ENCODE peak calls at places on chromosome 3, in nine cellular contexts. A, U, X, G, Q, Z, Y, K and R are unnamed samples.

GRCh38 chr3:19945405-19946290 is 1.2 kb upstream of the RAB5A start:
- DNase-seq in K (peak; percentile 50), A (no peak), X (peak; percentile 16), G (peak; percentile 7), U (no peak), Y (no peak), Q (peak; percentile 15), Z (peak; percentile 64), R (peak; percentile 16)

GRCh38 chr3:32288819-32289218 is 50.3 kb downstream of the CMTM8 start:
- DNase-seq in X (no peak), A (no peak), Q (no peak), K (no peak), U (no peak), Z (no peak), Y (no peak), G (no peak), R (no peak)

GRCh38 chr3:163838769-163839168 is 1239.5 kb downstream of the SI start:
- DNase-seq in A (no peak), K (no peak), Q (no peak), Z (no peak), X (no peak), Y (no peak), G (no peak), U (no peak), R (no peak)

GRCh38 chr3:128967748-128968147 is 26.1 kb downstream of the CFAP92 start:
- DNase-seq in Q (no peak), K (peak; percentile 16), U (no peak), X (no peak), Y (no peak), A (no peak), G (no peak), Z (no peak), R (no peak)

GRCh38 chr3:40317061-40317676 is 7.7 kb downstream of the EIF1B start:
- DNase-seq in Q (no peak), X (peak; percentile 58), Z (peak; percentile 27), G (peak; percentile 19), U (no peak), K (no peak), Y (peak; percentile 60), A (no peak), R (no peak)

GRCh38 chr3:151265866-151266265 is 12.5 kb downstream of the P2RY14 start:
- DNase-seq in X (no peak), Y (no peak), Z (peak; percentile 53), K (no peak), Q (no peak), G (no peak), U (no peak), A (no peak), R (no peak)

GRCh38 chr3:175988401-175988800 is 1129.3 kb downstream of the NAALADL2 start:
- DNase-seq in A (no peak), Q (no peak), U (no peak), Z (no peak), K (no peak), X (no peak), Y (no peak), G (no peak), R (no peak)

GRCh38 chr3:108090066-108090700 is 648 bp downstream of the CD47 start:
- DNase-seq in X (peak; percentile 52), A (peak; percentile 34), Y (no peak), Q (no peak), G (peak; percentile 37), Z (peak; percentile 29), U (peak; percentile 19), K (peak; percentile 55), R (peak; percentile 41)

GRCh38 chr3:134898315-134898714 is 103.3 kb downstream of the EPHB1 start:
- DNase-seq in Z (no peak), A (no peak), Y (no peak), U (no peak), X (no peak), K (peak; percentile 20), G (no peak), Q (peak; percentile 42), R (no peak)

GRCh38 chr3:128051459-128051836 is 789 bp upstream of the SEC61A1 start:
- DNase-seq in Z (no peak), G (no peak), Q (no peak), K (no peak), Y (no peak), U (no peak), A (no peak), X (no peak), R (no peak)

GRCh38 chr3:147411235-147411607 is 2.1 kb downstream of the ZIC1 start:
- DNase-seq in Q (peak; percentile 54), K (no peak), X (no peak), Y (no peak), A (no peak), U (no peak), G (no peak), Z (no peak), R (no peak)

GRCh38 chr3:15556512-15556911 is 35.0 kb upstream of the COLQ start:
- DNase-seq in Y (no peak), Z (no peak), U (no peak), X (no peak), K (no peak), Q (no peak), G (no peak), A (no peak), R (no peak)

GRCh38 chr3:127784865-127785710 is 37.2 kb downstream of the MGLL start:
- DNase-seq in Q (no peak), U (no peak), Z (peak; percentile 69), X (no peak), Y (no peak), A (peak; percentile 45), G (peak; percentile 41), K (peak; percentile 87), R (no peak)

GRCh38 chr3:66494964-66495581 is 5.7 kb downstream of the LRIG1 start:
- DNase-seq in Z (no peak), X (no peak), Q (no peak), G (no peak), A (no peak), Y (no peak), U (no peak), K (no peak), R (no peak)

GRCh38 chr3:111852540-111852939 is 6.5 kb upstream of the PHLDB2 start:
- DNase-seq in G (no peak), U (no peak), Y (no peak), Z (no peak), Q (no peak), A (no peak), X (no peak), K (no peak), R (no peak)

GRCh38 chr3:173957646-173958045 is 560.1 kb downstream of the NLGN1 start:
- DNase-seq in Q (no peak), Y (no peak), X (no peak), Z (no peak), G (no peak), U (no peak), A (no peak), K (no peak), R (no peak)

GRCh38 chr3:12585181-12585580 is 28.3 kb downstream of the MKRN2 start:
- DNase-seq in X (no peak), K (no peak), A (no peak), G (no peak), Y (no peak), U (no peak), Z (no peak), Q (no peak), R (no peak)
- TF ChIP-seq POLR2A in X (no peak), K (no peak), A (no peak), G (no peak), Y (no peak), U (no peak), Z (no peak), Q (no peak), R (no peak)

GRCh38 chr3:13886593-13887129 is 6.8 kb upstream of the WNT7A start:
- DNase-seq in U (no peak), Q (no peak), Y (no peak), A (no peak), Z (no peak), K (no peak), X (no peak), G (peak; percentile 4), R (no peak)

GRCh38 chr3:13887746-13888300 is 8.0 kb upstream of the WNT7A start:
- DNase-seq in K (no peak), G (no peak), A (no peak), U (no peak), X (no peak), Y (no peak), Z (no peak), Q (no peak), R (no peak)

GRCh38 chr3:13883681-13884080 is 3.8 kb upstream of the WNT7A start:
- DNase-seq in X (no peak), Q (no peak), Y (no peak), Z (no peak), K (no peak), G (no peak), U (no peak), A (no peak), R (no peak)

GRCh38 chr3:13884851-13885703 is 5.2 kb upstream of the WNT7A start:
- DNase-seq in X (no peak), G (peak; percentile 1), Y (peak; percentile 56), U (no peak), A (peak; percentile 68), Q (no peak), K (peak; percentile 58), Z (peak; percentile 54), R (no peak)

DNA sequence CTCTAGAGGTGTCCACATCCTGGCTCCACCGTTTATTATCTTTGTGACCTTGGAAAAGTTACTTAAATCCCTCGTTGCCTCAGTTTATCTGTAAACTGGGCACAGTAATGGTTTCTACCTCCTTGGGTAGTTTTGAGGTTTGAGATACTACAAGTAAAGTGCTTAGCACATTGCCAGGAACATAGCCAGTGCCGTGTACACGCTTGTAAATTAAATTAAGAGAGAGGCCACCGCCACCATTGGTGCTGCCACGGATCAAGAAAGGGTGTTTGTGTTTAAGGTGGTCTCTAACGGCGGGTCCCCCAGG is 5.8 kb upstream of the WNT7A start:
- DNase-seq in Z (no peak), Q (no peak), G (no peak), K (no peak), U (no peak), X (no peak), A (no peak), Y (no peak), R (no peak)
- H3K4me3 ChIP-seq in Z (no peak overlapping the region), Q (no peak overlapping the region), G (no peak overlapping the region), K (no peak overlapping the region), U (no peak overlapping the region), X (no peak overlapping the region), A (no peak overlapping the region), Y (no peak overlapping the region), R (no peak overlapping the region)

GRCh38 chr3:4986611-4987373 is 7.6 kb downstream of the BHLHE40 start:
- DNase-seq in U (peak; percentile 90), Z (peak; percentile 97), Q (peak; percentile 99), Y (peak; percentile 98), K (peak; percentile 97), G (peak; percentile 98), A (peak; percentile 98), X (peak; percentile 100), R (peak; percentile 97)
- TF ChIP-seq POLR2A in U (peak; percentile 52), Z (peak; percentile 86), Q (peak; percentile 77), Y (no peak), K (peak; percentile 81), G (peak; percentile 70), A (no peak), X (peak; percentile 18), R (peak; percentile 30)

DNA sequence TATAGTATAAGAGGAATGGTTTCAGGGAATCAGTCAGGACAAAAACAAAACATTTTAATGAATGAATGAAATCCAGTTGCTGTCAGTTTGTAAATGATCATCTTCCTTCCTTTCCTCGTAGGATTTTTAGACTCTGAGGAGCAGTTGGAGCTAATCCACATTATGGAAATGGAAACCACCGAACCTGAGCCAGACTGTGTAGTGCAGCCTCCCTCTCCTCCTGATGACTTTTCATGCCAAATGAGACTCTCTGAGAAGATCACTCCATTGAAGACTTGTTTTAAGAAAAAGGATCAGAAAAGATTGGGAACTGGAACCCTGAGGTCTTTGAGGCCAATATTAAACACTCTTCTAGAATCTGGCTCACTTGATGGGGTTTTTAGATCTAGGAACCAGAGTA is 3.1 kb downstream of the TIPARP start:
- DNase-seq in Z (no peak), Q (no peak), Y (no peak), K (no peak), A (no peak), G (no peak), U (no peak), X (no peak), R (no peak)
- H3K4me3 ChIP-seq in Z (no peak overlapping the region), Q (peak overlapping the region; percentile 13), Y (no peak overlapping the region), K (no peak overlapping the region), A (peak overlapping the region; percentile 88), G (peak overlapping the region; percentile 7), U (peak overlapping the region; percentile 84), X (no peak overlapping the region), R (peak overlapping the region; percentile 93)